ENCODE peak calls at places on chromosomes 1 and 21, in four cellular contexts. One of them, this sample, is unnamed.

GRCh38 chr1:235996048-235996785 is 68.7 kb downstream of the NID1 start:
- DNase-seq in fibroblast of mammary gland: no peak
- DNase-seq in fibroblast of lung: no peak
- DNase-seq in CD8-positive, alpha-beta T cell: no peak
- DNase-seq in this sample: no peak

GRCh38 chr1:106022312-106022902 is 1034.1 kb upstream of the PRMT6 start:
- DNase-seq in fibroblast of mammary gland: peak
- DNase-seq in fibroblast of lung: peak
- DNase-seq in CD8-positive, alpha-beta T cell: no peak
- DNase-seq in this sample: no peak

GRCh38 chr1:233393084-233393840 is 65.7 kb downstream of the MAP3K21 start:
- DNase-seq in fibroblast of mammary gland: no peak
- DNase-seq in fibroblast of lung: no peak
- DNase-seq in CD8-positive, alpha-beta T cell: no peak
- DNase-seq in this sample: no peak

GRCh38 chr1:224211262-224211962 is 28.4 kb downstream of the DEGS1 start:
- DNase-seq in fibroblast of mammary gland: peak
- DNase-seq in fibroblast of lung: peak
- DNase-seq in CD8-positive, alpha-beta T cell: no peak
- DNase-seq in this sample: no peak

GRCh38 chr1:95332754-95333153 is 98.7 kb downstream of the RWDD3 start:
- DNase-seq in fibroblast of mammary gland: no peak
- DNase-seq in fibroblast of lung: no peak
- DNase-seq in CD8-positive, alpha-beta T cell: no peak
- DNase-seq in this sample: no peak

GRCh38 chr1:201085902-201086735 is 26.1 kb downstream of the CACNA1S start:
- DNase-seq in fibroblast of mammary gland: peak
- DNase-seq in fibroblast of lung: peak
- DNase-seq in CD8-positive, alpha-beta T cell: peak
- DNase-seq in this sample: no peak

GRCh38 chr1:218478336-218478735 is 133.2 kb downstream of the TGFB2 start:
- DNase-seq in fibroblast of mammary gland: peak
- DNase-seq in fibroblast of lung: no peak
- DNase-seq in CD8-positive, alpha-beta T cell: no peak
- DNase-seq in this sample: no peak

GRCh38 chr1:160116277-160117147 is 953 bp downstream of the ATP1A2 start:
- DNase-seq in fibroblast of mammary gland: peak
- DNase-seq in fibroblast of lung: peak
- DNase-seq in CD8-positive, alpha-beta T cell: no peak
- DNase-seq in this sample: no peak

GRCh38 chr21:44428281-44428942 is 26.9 kb upstream of the LRRC3 start:
- DNase-seq in fibroblast of mammary gland: no peak
- DNase-seq in fibroblast of lung: no peak
- DNase-seq in CD8-positive, alpha-beta T cell: no peak
- DNase-seq in this sample: no peak

GRCh38 chr21:45542667-45543370 is 579 bp upstream of the SLC19A1 start:
- DNase-seq in fibroblast of mammary gland: no peak
- DNase-seq in fibroblast of lung: no peak
- DNase-seq in CD8-positive, alpha-beta T cell: no peak
- DNase-seq in this sample: peak

GRCh38 chr1:223667484-223668182 is 2.1 kb upstream of the CAPN8 start:
- DNase-seq in fibroblast of mammary gland: peak
- DNase-seq in fibroblast of lung: no peak
- DNase-seq in CD8-positive, alpha-beta T cell: no peak
- DNase-seq in this sample: no peak

GRCh38 chr1:32798679-32799416 is 18.3 kb downstream of the YARS1 start:
- DNase-seq in fibroblast of mammary gland: no peak
- DNase-seq in fibroblast of lung: no peak
- DNase-seq in CD8-positive, alpha-beta T cell: no peak
- DNase-seq in this sample: no peak

GRCh38 chr1:5810553-5811270 is 181.5 kb downstream of the NPHP4 start:
- DNase-seq in fibroblast of mammary gland: no peak
- DNase-seq in fibroblast of lung: no peak
- DNase-seq in CD8-positive, alpha-beta T cell: no peak
- DNase-seq in this sample: no peak

GRCh38 chr1:221991221-221991620 is 249.3 kb upstream of the DUSP10 start:
- DNase-seq in fibroblast of mammary gland: peak
- DNase-seq in fibroblast of lung: peak
- DNase-seq in CD8-positive, alpha-beta T cell: no peak
- DNase-seq in this sample: no peak

GRCh38 chr1:164240081-164240480 is 318.9 kb upstream of the PBX1 start:
- DNase-seq in fibroblast of mammary gland: no peak
- DNase-seq in fibroblast of lung: peak
- DNase-seq in CD8-positive, alpha-beta T cell: no peak
- DNase-seq in this sample: no peak

GRCh38 chr1:113073457-113073950 is 506 bp downstream of the LRIG2 start:
- DNase-seq in fibroblast of mammary gland: peak
- DNase-seq in fibroblast of lung: peak
- DNase-seq in CD8-positive, alpha-beta T cell: no peak
- DNase-seq in this sample: no peak

GRCh38 chr1:211616231-211617031 is 37.5 kb upstream of the SLC30A1 start:
- DNase-seq in fibroblast of mammary gland: no peak
- DNase-seq in fibroblast of lung: peak
- DNase-seq in CD8-positive, alpha-beta T cell: no peak
- DNase-seq in this sample: no peak

GRCh38 chr1:51691920-51692319 is 75.0 kb downstream of the OSBPL9 start:
- DNase-seq in fibroblast of mammary gland: no peak
- DNase-seq in fibroblast of lung: no peak
- DNase-seq in CD8-positive, alpha-beta T cell: no peak
- DNase-seq in this sample: no peak

GRCh38 chr1:177809844-177810243 is 160.0 kb downstream of the SEC16B start:
- DNase-seq in fibroblast of mammary gland: no peak
- DNase-seq in fibroblast of lung: no peak
- DNase-seq in CD8-positive, alpha-beta T cell: no peak
- DNase-seq in this sample: no peak

GRCh38 chr1:59399642-59400041 is 102.7 kb downstream of the FGGY start:
- DNase-seq in fibroblast of mammary gland: no peak
- DNase-seq in fibroblast of lung: no peak
- DNase-seq in CD8-positive, alpha-beta T cell: no peak
- DNase-seq in this sample: no peak

GRCh38 chr1:115929846-115930245 is 46.5 kb upstream of the SLC22A15 start:
- DNase-seq in fibroblast of mammary gland: peak
- DNase-seq in fibroblast of lung: peak
- DNase-seq in CD8-positive, alpha-beta T cell: no peak
- DNase-seq in this sample: no peak

GRCh38 chr1:59071289-59071688 is 225.6 kb upstream of the FGGY start:
- DNase-seq in fibroblast of mammary gland: no peak
- DNase-seq in fibroblast of lung: no peak
- DNase-seq in CD8-positive, alpha-beta T cell: peak
- DNase-seq in this sample: no peak

GRCh38 chr1:213617133-213617532 is 370.6 kb upstream of the PROX1 start:
- DNase-seq in fibroblast of mammary gland: no peak
- DNase-seq in fibroblast of lung: no peak
- DNase-seq in CD8-positive, alpha-beta T cell: no peak
- DNase-seq in this sample: no peak

GRCh38 chr21:38383411-38384245 is 114.6 kb downstream of the ERG start:
- DNase-seq in fibroblast of mammary gland: no peak
- DNase-seq in fibroblast of lung: no peak
- DNase-seq in CD8-positive, alpha-beta T cell: no peak
- DNase-seq in this sample: no peak

GRCh38 chr1:43185021-43185420 is 12.9 kb downstream of the CFAP57 start:
- DNase-seq in fibroblast of mammary gland: no peak
- DNase-seq in fibroblast of lung: no peak
- DNase-seq in CD8-positive, alpha-beta T cell: no peak
- DNase-seq in this sample: no peak

GRCh38 chr21:37751268-37751975 is 164.8 kb downstream of the KCNJ6 start:
- DNase-seq in fibroblast of mammary gland: no peak
- DNase-seq in fibroblast of lung: no peak
- DNase-seq in CD8-positive, alpha-beta T cell: no peak
- DNase-seq in this sample: no peak

DNA sequence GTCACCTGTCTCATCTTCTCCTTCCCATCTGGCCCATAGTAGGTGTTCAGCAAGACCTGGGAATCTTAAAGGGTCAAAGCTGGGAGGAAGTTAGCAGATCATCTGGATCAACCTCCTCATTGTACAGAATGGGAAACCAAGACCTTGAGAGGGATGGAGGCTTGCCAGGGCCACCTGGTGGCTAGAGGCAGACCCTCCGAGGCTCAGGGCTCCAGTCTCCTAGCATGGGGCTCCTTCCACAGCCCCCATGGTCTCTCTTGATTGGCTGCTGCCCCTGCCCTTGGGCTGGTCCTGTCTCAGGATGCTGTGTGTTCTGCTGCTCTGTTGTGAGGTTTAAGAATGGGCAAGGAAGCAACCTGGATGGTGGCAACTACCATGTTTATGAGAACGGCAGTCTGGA is 68.7 kb upstream of the CNTN2 start:
- DNase-seq in fibroblast of mammary gland: no peak
- DNase-seq in fibroblast of lung: no peak
- DNase-seq in CD8-positive, alpha-beta T cell: no peak
- DNase-seq in this sample: no peak
- TF ChIP-seq CTCF in fibroblast of mammary gland: no peak
- TF ChIP-seq CTCF in fibroblast of lung: no peak
- TF ChIP-seq CTCF in CD8-positive, alpha-beta T cell: no peak
- TF ChIP-seq CTCF in this sample: no peak

GRCh38 chr1:167054531-167054930 is 35.6 kb downstream of the GPA33 start:
- DNase-seq in fibroblast of mammary gland: no peak
- DNase-seq in fibroblast of lung: no peak
- DNase-seq in CD8-positive, alpha-beta T cell: no peak
- DNase-seq in this sample: no peak
- TF ChIP-seq CTCF in fibroblast of mammary gland: no peak
- TF ChIP-seq CTCF in fibroblast of lung: no peak
- TF ChIP-seq CTCF in CD8-positive, alpha-beta T cell: no peak
- TF ChIP-seq CTCF in this sample: no peak

GRCh38 chr1:36366091-36366661 is 19.5 kb downstream of the STK40 start:
- DNase-seq in fibroblast of mammary gland: peak
- DNase-seq in fibroblast of lung: peak
- DNase-seq in CD8-positive, alpha-beta T cell: peak
- DNase-seq in this sample: peak
- TF ChIP-seq CTCF in fibroblast of mammary gland: no peak
- TF ChIP-seq CTCF in fibroblast of lung: no peak
- TF ChIP-seq CTCF in CD8-positive, alpha-beta T cell: peak
- TF ChIP-seq CTCF in this sample: no peak

GRCh38 chr1:19392221-19392620 is 80.1 kb downstream of the SLC66A1 start:
- DNase-seq in fibroblast of mammary gland: no peak
- DNase-seq in fibroblast of lung: no peak
- DNase-seq in CD8-positive, alpha-beta T cell: no peak
- DNase-seq in this sample: no peak

GRCh38 chr1:19390901-19391595 is 78.9 kb downstream of the SLC66A1 start:
- DNase-seq in fibroblast of mammary gland: peak
- DNase-seq in fibroblast of lung: peak
- DNase-seq in CD8-positive, alpha-beta T cell: peak
- DNase-seq in this sample: no peak

GRCh38 chr1:19390166-19390850 is 78.2 kb downstream of the SLC66A1 start:
- DNase-seq in fibroblast of mammary gland: no peak
- DNase-seq in fibroblast of lung: no peak
- DNase-seq in CD8-positive, alpha-beta T cell: no peak
- DNase-seq in this sample: no peak

GRCh38 chr1:19393051-19393450 is 80.9 kb downstream of the SLC66A1 start:
- DNase-seq in fibroblast of mammary gland: no peak
- DNase-seq in fibroblast of lung: no peak
- DNase-seq in CD8-positive, alpha-beta T cell: no peak
- DNase-seq in this sample: no peak

DNA sequence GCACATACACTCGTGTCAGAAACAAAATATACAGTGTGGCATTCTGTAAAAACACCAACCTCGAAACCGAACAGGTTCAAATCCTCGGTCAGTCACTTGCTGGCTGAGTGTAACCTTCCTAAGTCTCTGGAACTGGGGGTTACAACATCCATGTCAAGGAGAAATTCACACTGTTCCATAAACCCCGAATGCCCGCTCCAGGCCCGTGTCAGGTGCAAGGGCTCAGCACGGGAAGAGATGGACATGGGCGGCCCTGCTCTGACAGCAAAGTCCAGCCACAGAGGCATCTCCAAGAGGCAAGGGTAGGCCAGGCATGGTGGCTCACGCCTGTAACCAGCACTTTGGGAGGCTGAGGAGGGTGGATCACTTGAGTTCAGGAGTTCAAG is 79.5 kb downstream of the SLC66A1 start:
- DNase-seq in fibroblast of mammary gland: no peak
- DNase-seq in fibroblast of lung: no peak
- DNase-seq in CD8-positive, alpha-beta T cell: no peak
- DNase-seq in this sample: no peak
- TF ChIP-seq CTCF in fibroblast of mammary gland: no peak
- TF ChIP-seq CTCF in fibroblast of lung: no peak
- TF ChIP-seq CTCF in CD8-positive, alpha-beta T cell: peak
- TF ChIP-seq CTCF in this sample: peak

GRCh38 chr1:57963545-57963944 is 539.7 kb upstream of the DAB1 start:
- DNase-seq in fibroblast of mammary gland: no peak
- DNase-seq in fibroblast of lung: no peak
- DNase-seq in CD8-positive, alpha-beta T cell: no peak
- DNase-seq in this sample: no peak

GRCh38 chr1:57957576-57957975 is 533.7 kb upstream of the DAB1 start:
- DNase-seq in fibroblast of mammary gland: no peak
- DNase-seq in fibroblast of lung: no peak
- DNase-seq in CD8-positive, alpha-beta T cell: no peak
- DNase-seq in this sample: no peak

DNA sequence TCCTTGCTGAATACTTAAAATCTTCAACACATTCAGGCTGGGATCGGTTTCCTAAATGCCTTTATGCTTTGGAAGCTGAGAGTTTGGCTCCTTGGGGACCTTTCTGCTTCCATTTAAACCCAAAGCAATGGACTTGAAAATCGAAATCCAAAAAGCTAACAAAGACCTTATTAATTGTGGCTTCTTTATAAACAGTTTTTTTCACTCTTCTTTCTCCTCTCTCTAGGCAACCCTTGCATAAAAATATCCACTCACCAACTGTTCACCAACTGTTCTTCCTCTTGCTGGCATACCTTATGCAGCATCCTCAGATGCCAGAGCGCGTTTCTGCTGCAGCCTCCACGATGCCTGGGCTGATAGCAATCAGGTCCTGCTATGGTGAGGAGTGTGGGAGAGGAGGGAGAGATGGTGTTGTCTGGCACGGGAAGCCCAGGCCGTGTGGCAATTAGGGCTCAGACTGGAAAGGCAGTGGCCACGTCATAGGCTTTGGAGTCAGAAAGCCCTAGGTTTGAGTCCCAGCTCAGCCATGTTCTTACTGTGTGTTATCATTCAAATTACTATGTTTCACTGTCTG is 536.0 kb upstream of the DAB1 start:
- DNase-seq in fibroblast of mammary gland: no peak
- DNase-seq in fibroblast of lung: no peak
- DNase-seq in CD8-positive, alpha-beta T cell: no peak
- DNase-seq in this sample: no peak
- TF ChIP-seq CTCF in fibroblast of mammary gland: no peak
- TF ChIP-seq CTCF in fibroblast of lung: no peak
- TF ChIP-seq CTCF in CD8-positive, alpha-beta T cell: no peak
- TF ChIP-seq CTCF in this sample: no peak

GRCh38 chr1:245493029-245493428 is 338.2 kb downstream of the KIF26B start:
- DNase-seq in fibroblast of mammary gland: no peak
- DNase-seq in fibroblast of lung: no peak
- DNase-seq in CD8-positive, alpha-beta T cell: no peak
- DNase-seq in this sample: no peak
- TF ChIP-seq CTCF in fibroblast of mammary gland: peak
- TF ChIP-seq CTCF in fibroblast of lung: no peak
- TF ChIP-seq CTCF in CD8-positive, alpha-beta T cell: no peak
- TF ChIP-seq CTCF in this sample: peak

GRCh38 chr1:89622895-89623294 is 10.0 kb upstream of the LRRC8C start:
- DNase-seq in fibroblast of mammary gland: peak
- DNase-seq in fibroblast of lung: peak
- DNase-seq in CD8-positive, alpha-beta T cell: no peak
- DNase-seq in this sample: no peak
- TF ChIP-seq CTCF in fibroblast of mammary gland: peak
- TF ChIP-seq CTCF in fibroblast of lung: no peak
- TF ChIP-seq CTCF in CD8-positive, alpha-beta T cell: no peak
- TF ChIP-seq CTCF in this sample: no peak

This sample was measured in CD14-positive monocyte.